ENCODE peak calls at places on chromosomes 6 and 20, in five cellular contexts. One of them, this sample, is unnamed. For H3K27me3, the result is how much of the 10 kb centered on the place peaks cover.

GRCh38 chr20:10060223-10060622 is 25.4 kb downstream of the ANKEF1 start:
- DNase-seq in HL-60: no peak
- DNase-seq in WERI-Rb-1: no peak
- DNase-seq in IMR-90: no peak
- DNase-seq in thoracic aorta: no peak
- DNase-seq in this sample: peak

GRCh38 chr20:13819885-13820645 is 35.2 kb downstream of the NDUFAF5 start:
- DNase-seq in WERI-Rb-1: no peak
- DNase-seq in IMR-90: peak
- DNase-seq in thoracic aorta: no peak
- DNase-seq in HL-60: peak
- DNase-seq in this sample: peak

GRCh38 chr6:73929421-73929820 is 233.4 kb downstream of the CD109 start:
- DNase-seq in thoracic aorta: no peak
- DNase-seq in HL-60: no peak
- DNase-seq in IMR-90: peak
- DNase-seq in WERI-Rb-1: no peak
- DNase-seq in this sample: no peak

GRCh38 chr6:50819906-50820589 is 1.4 kb downstream of the TFAP2B start:
- DNase-seq in thoracic aorta: no peak
- DNase-seq in WERI-Rb-1: peak
- DNase-seq in HL-60: no peak
- DNase-seq in IMR-90: no peak
- DNase-seq in this sample: peak

GRCh38 chr6:161379828-161380598 is 106.2 kb upstream of the AGPAT4 start:
- DNase-seq in HL-60: no peak
- DNase-seq in IMR-90: peak
- DNase-seq in WERI-Rb-1: no peak
- DNase-seq in thoracic aorta: no peak
- DNase-seq in this sample: no peak

GRCh38 chr6:9699890-9700289 is 715.0 kb downstream of the TFAP2A start:
- DNase-seq in thoracic aorta: no peak
- DNase-seq in IMR-90: no peak
- DNase-seq in WERI-Rb-1: peak
- DNase-seq in HL-60: no peak
- DNase-seq in this sample: no peak

GRCh38 chr6:18076231-18076630 is 46.2 kb downstream of the NHLRC1 start:
- DNase-seq in HL-60: no peak
- DNase-seq in WERI-Rb-1: no peak
- DNase-seq in IMR-90: no peak
- DNase-seq in thoracic aorta: no peak
- DNase-seq in this sample: no peak

GRCh38 chr6:143074670-143075318 is 14.1 kb downstream of the AIG1 start:
- DNase-seq in IMR-90: no peak
- DNase-seq in HL-60: no peak
- DNase-seq in thoracic aorta: no peak
- DNase-seq in WERI-Rb-1: no peak
- DNase-seq in this sample: no peak

GRCh38 chr6:524803-525202 is 132.1 kb downstream of the HUS1B start:
- DNase-seq in thoracic aorta: no peak
- DNase-seq in HL-60: no peak
- DNase-seq in WERI-Rb-1: peak
- DNase-seq in IMR-90: no peak
- DNase-seq in this sample: no peak

GRCh38 chr6:15079288-15079817 is 166.5 kb upstream of the JARID2 start:
- DNase-seq in WERI-Rb-1: no peak
- DNase-seq in IMR-90: no peak
- DNase-seq in HL-60: no peak
- DNase-seq in thoracic aorta: no peak
- DNase-seq in this sample: no peak

GRCh38 chr20:64131406-64131805 is 24.0 kb upstream of the NPBWR2 start:
- DNase-seq in WERI-Rb-1: peak
- DNase-seq in HL-60: no peak
- DNase-seq in IMR-90: no peak
- DNase-seq in thoracic aorta: no peak
- DNase-seq in this sample: no peak

GRCh38 chr20:62970307-62971210 is 18.1 kb downstream of the SLC17A9 start:
- DNase-seq in thoracic aorta: no peak
- DNase-seq in WERI-Rb-1: no peak
- DNase-seq in HL-60: no peak
- DNase-seq in IMR-90: no peak
- DNase-seq in this sample: no peak

GRCh38 chr20:17969884-17970409 is 1.1 kb downstream of the MGME1 start:
- DNase-seq in IMR-90: peak
- DNase-seq in WERI-Rb-1: no peak
- DNase-seq in HL-60: peak
- DNase-seq in thoracic aorta: no peak
- DNase-seq in this sample: no peak

GRCh38 chr20:21507275-21508229 is 6.3 kb downstream of the NKX2-2 start:
- DNase-seq in thoracic aorta: no peak
- DNase-seq in WERI-Rb-1: no peak
- DNase-seq in HL-60: no peak
- DNase-seq in IMR-90: no peak
- DNase-seq in this sample: no peak

GRCh38 chr6:31178143-31179041 is 7.9 kb upstream of the POU5F1 start:
- DNase-seq in HL-60: no peak
- DNase-seq in thoracic aorta: no peak
- DNase-seq in IMR-90: no peak
- DNase-seq in WERI-Rb-1: no peak
- DNase-seq in this sample: no peak

GRCh38 chr6:114471450-114471849 is 128.6 kb upstream of the HS3ST5 start:
- DNase-seq in thoracic aorta: no peak
- DNase-seq in IMR-90: no peak
- DNase-seq in WERI-Rb-1: no peak
- DNase-seq in HL-60: no peak
- DNase-seq in this sample: no peak

GRCh38 chr20:25479638-25480037 is 72.2 kb downstream of the GINS1 start:
- DNase-seq in WERI-Rb-1: no peak
- DNase-seq in thoracic aorta: no peak
- DNase-seq in IMR-90: no peak
- DNase-seq in HL-60: no peak
- DNase-seq in this sample: no peak

GRCh38 chr6:13395272-13396237 is 67.2 kb upstream of the TBC1D7 start:
- DNase-seq in WERI-Rb-1: peak
- DNase-seq in thoracic aorta: peak
- DNase-seq in HL-60: peak
- DNase-seq in IMR-90: peak
- DNase-seq in this sample: peak

GRCh38 chr6:96948631-96949030 is 24.1 kb downstream of the KLHL32 start:
- DNase-seq in thoracic aorta: no peak
- DNase-seq in WERI-Rb-1: no peak
- DNase-seq in IMR-90: no peak
- DNase-seq in HL-60: no peak
- DNase-seq in this sample: no peak

GRCh38 chr20:15196580-15197255 is 859.3 kb upstream of the FLRT3 start:
- DNase-seq in WERI-Rb-1: no peak
- DNase-seq in IMR-90: no peak
- DNase-seq in HL-60: no peak
- DNase-seq in thoracic aorta: no peak
- DNase-seq in this sample: no peak

GRCh38 chr20:18718129-18718528 is 95.5 kb upstream of the SCP2D1 start:
- DNase-seq in WERI-Rb-1: no peak
- DNase-seq in thoracic aorta: no peak
- DNase-seq in HL-60: no peak
- DNase-seq in IMR-90: no peak
- DNase-seq in this sample: no peak

GRCh38 chr6:129895692-129896091 is 34.6 kb upstream of the TMEM244 start:
- DNase-seq in IMR-90: peak
- DNase-seq in HL-60: no peak
- DNase-seq in WERI-Rb-1: no peak
- DNase-seq in thoracic aorta: no peak
- DNase-seq in this sample: no peak

GRCh38 chr6:41066867-41067304 is 5.3 kb downstream of the OARD1 start:
- DNase-seq in IMR-90: peak
- DNase-seq in WERI-Rb-1: peak
- DNase-seq in HL-60: no peak
- DNase-seq in thoracic aorta: peak
- DNase-seq in this sample: peak

GRCh38 chr6:130696806-130697205 is 130.4 kb upstream of the SMLR1 start:
- DNase-seq in IMR-90: peak
- DNase-seq in thoracic aorta: no peak
- DNase-seq in HL-60: no peak
- DNase-seq in WERI-Rb-1: no peak
- DNase-seq in this sample: no peak

GRCh38 chr20:19995220-19995863 is 21.8 kb upstream of the NAA20 start:
- DNase-seq in thoracic aorta: no peak
- DNase-seq in WERI-Rb-1: no peak
- DNase-seq in IMR-90: peak
- DNase-seq in HL-60: no peak
- DNase-seq in this sample: peak

GRCh38 chr20:25324412-25324811 is 66.2 kb downstream of the ABHD12 start:
- DNase-seq in WERI-Rb-1: no peak
- DNase-seq in thoracic aorta: no peak
- DNase-seq in IMR-90: no peak
- DNase-seq in HL-60: peak
- DNase-seq in this sample: no peak

GRCh38 chr6:116557863-116558262 is 4.3 kb downstream of the CALHM4 start:
- DNase-seq in IMR-90: peak
- DNase-seq in HL-60: no peak
- DNase-seq in WERI-Rb-1: no peak
- DNase-seq in thoracic aorta: no peak
- DNase-seq in this sample: no peak

DNA sequence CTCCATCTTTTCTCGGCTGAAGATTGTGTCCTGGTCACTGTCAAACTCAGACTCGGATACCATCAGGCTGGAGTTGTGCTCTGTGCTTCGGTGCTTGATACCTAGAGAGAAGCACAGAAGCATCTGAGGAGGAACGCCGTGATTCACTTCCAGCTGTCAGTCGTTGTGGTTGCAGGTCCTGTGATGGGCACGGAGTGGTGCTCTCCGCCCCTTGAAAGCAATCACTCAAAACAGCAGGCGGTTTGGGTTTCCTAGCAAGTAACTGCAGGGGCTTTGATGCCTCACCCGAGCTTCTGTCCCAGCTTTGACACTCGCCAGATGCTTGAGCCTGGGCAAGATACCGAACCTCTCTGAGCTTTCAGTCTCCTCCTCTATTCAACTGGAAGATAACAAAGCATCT is 52.5 kb downstream of the ALDH5A1 start:
- DNase-seq in thoracic aorta: no peak
- DNase-seq in WERI-Rb-1: no peak
- DNase-seq in IMR-90: no peak
- DNase-seq in HL-60: peak
- DNase-seq in this sample: peak
- H3K4me3 ChIP-seq in thoracic aorta: no peak
- H3K4me3 ChIP-seq in WERI-Rb-1: no peak
- H3K4me3 ChIP-seq in IMR-90: no peak
- H3K4me3 ChIP-seq in HL-60: no peak
- H3K4me3 ChIP-seq in this sample: no peak

GRCh38 chr6:52360601-52361346 is 1.2 kb upstream of the PAQR8 start:
- DNase-seq in thoracic aorta: no peak
- DNase-seq in IMR-90: no peak
- DNase-seq in HL-60: no peak
- DNase-seq in WERI-Rb-1: no peak
- DNase-seq in this sample: peak

GRCh38 chr6:52363222-52363867 is 1.4 kb downstream of the PAQR8 start:
- DNase-seq in HL-60: no peak
- DNase-seq in IMR-90: peak
- DNase-seq in WERI-Rb-1: no peak
- DNase-seq in thoracic aorta: no peak
- DNase-seq in this sample: no peak

GRCh38 chr6:52361945-52362442 is at the start of gene PAQR8:
- DNase-seq in IMR-90: peak
- DNase-seq in thoracic aorta: peak
- DNase-seq in HL-60: peak
- DNase-seq in WERI-Rb-1: peak
- DNase-seq in this sample: peak

GRCh38 chr6:52361347-52361944 is 505 bp upstream of the PAQR8 start:
- DNase-seq in thoracic aorta: no peak
- DNase-seq in IMR-90: peak
- DNase-seq in HL-60: no peak
- DNase-seq in WERI-Rb-1: peak
- DNase-seq in this sample: no peak

GRCh38 chr6:52362443-52363221 is 681 bp downstream of the PAQR8 start:
- DNase-seq in IMR-90: no peak
- DNase-seq in WERI-Rb-1: peak
- DNase-seq in HL-60: peak
- DNase-seq in thoracic aorta: no peak
- DNase-seq in this sample: peak
- TF ChIP-seq CTCF in IMR-90: no peak
- TF ChIP-seq CTCF in WERI-Rb-1: peak
- TF ChIP-seq CTCF in HL-60: no peak
- TF ChIP-seq CTCF in thoracic aorta: no peak
- TF ChIP-seq CTCF in this sample: no peak

DNA sequence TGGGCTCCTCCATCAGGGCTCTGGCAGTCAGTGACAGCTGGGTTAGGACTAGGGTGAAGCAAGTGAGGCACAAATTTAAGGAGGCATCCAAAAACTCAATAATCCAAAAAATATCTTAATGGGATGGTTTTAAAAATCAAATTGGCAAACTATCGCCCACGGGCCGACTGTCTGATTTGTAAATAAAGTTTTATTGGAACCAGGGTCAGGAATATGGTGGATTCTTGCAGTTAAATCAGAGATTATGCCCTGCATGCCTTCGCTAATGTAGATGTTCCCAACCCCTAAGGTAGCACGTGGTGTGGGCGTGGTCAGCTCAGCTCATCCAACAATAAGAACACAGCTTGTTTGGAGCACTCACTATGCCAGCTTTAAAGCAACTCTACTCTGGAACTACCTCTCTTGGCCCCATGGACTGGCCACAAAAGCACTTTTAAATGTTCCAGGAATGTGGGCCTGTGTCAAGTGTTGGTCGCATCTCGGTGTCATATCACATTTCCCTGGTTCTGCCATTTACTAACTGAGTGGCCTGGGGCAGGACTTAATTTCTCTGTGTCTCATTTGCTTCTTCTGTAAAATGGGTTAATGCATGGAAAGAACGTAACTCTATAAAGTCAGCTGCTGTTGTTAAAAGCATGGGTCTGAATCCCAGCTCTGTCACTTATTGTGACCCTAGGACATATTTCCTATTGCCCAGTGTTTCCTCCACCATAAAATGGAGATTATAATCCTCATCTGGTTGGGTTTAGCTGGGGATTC is 7.0 kb downstream of the TP53RK start:
- DNase-seq in WERI-Rb-1: no peak
- DNase-seq in IMR-90: no peak
- DNase-seq in thoracic aorta: no peak
- DNase-seq in HL-60: no peak
- DNase-seq in this sample: no peak
- H3K27me3 ChIP-seq in WERI-Rb-1: under half
- H3K27me3 ChIP-seq in IMR-90: under half
- H3K27me3 ChIP-seq in thoracic aorta: under half
- H3K27me3 ChIP-seq in HL-60: under half
- H3K27me3 ChIP-seq in this sample: under half

GRCh38 chr6:47479156-47479541 is 1.6 kb downstream of the CD2AP start:
- DNase-seq in HL-60: no peak
- DNase-seq in WERI-Rb-1: no peak
- DNase-seq in IMR-90: peak
- DNase-seq in thoracic aorta: no peak
- DNase-seq in this sample: no peak

GRCh38 chr6:47483516-47483852 is 5.9 kb downstream of the CD2AP start:
- DNase-seq in WERI-Rb-1: no peak
- DNase-seq in HL-60: no peak
- DNase-seq in thoracic aorta: no peak
- DNase-seq in IMR-90: no peak
- DNase-seq in this sample: no peak

GRCh38 chr6:47483853-47484546 is 6.4 kb downstream of the CD2AP start:
- DNase-seq in HL-60: no peak
- DNase-seq in thoracic aorta: no peak
- DNase-seq in WERI-Rb-1: no peak
- DNase-seq in IMR-90: peak
- DNase-seq in this sample: no peak

GRCh38 chr6:47479874-47480273 is 2.3 kb downstream of the CD2AP start:
- DNase-seq in thoracic aorta: no peak
- DNase-seq in HL-60: no peak
- DNase-seq in WERI-Rb-1: no peak
- DNase-seq in IMR-90: no peak
- DNase-seq in this sample: no peak

GRCh38 chr6:47481806-47482205 is 4.2 kb downstream of the CD2AP start:
- DNase-seq in WERI-Rb-1: no peak
- DNase-seq in HL-60: no peak
- DNase-seq in thoracic aorta: no peak
- DNase-seq in IMR-90: no peak
- DNase-seq in this sample: no peak
- H3K4me3 ChIP-seq in WERI-Rb-1: no peak
- H3K4me3 ChIP-seq in HL-60: no peak
- H3K4me3 ChIP-seq in thoracic aorta: no peak
- H3K4me3 ChIP-seq in IMR-90: no peak
- H3K4me3 ChIP-seq in this sample: no peak

This sample was measured in BE2C.